ENCODE peak calls at places on chromosomes 2 and 18, in ten cellular contexts. U is mesothelial cell of epicardium; J is stimulated activated CD4-positive, alpha-beta T cell treated with anti-CD3 and anti-CD28 coated beads, Interleukin-4, amount 100 ng/mL, for 48 hours; M is globus pallidus; H is D341Med; T is GM23248; V is ELR; S is amniotic stem cell; W is fibroblast of lung; E is type B pancreatic cell. G is an unnamed sample.

GRCh38 chr2:136874258-136874657 is 108.9 kb downstream of the THSD7B start:
- DNase-seq in U (no peak), J (no peak), M (peak), H (peak), T (peak), V (no peak), S (no peak), W (no peak), E (no peak), G (no peak)

GRCh38 chr2:227890495-227891079 is 19.2 kb downstream of the DAW1 start:
- DNase-seq in U (no peak), J (no peak), M (peak), H (no peak), T (peak), V (peak), S (peak), W (peak), E (no peak), G (no peak)

GRCh38 chr2:75920721-75921551 is 210.2 kb upstream of the GCFC2 start:
- DNase-seq in U (no peak), J (no peak), M (peak), H (no peak), T (no peak), V (no peak), S (no peak), W (no peak), E (no peak), G (no peak)

GRCh38 chr18:48777026-48777736 is 173.6 kb downstream of the SMAD7 start:
- DNase-seq in U (peak), J (peak), M (peak), H (peak), T (peak), V (peak), S (no peak), W (peak), E (no peak), G (no peak)

GRCh38 chr18:53457068-53457467 is 767.4 kb downstream of the MBD2 start:
- DNase-seq in U (no peak), J (no peak), M (no peak), H (no peak), T (no peak), V (no peak), S (peak), W (no peak), E (no peak), G (no peak)

GRCh38 chr2:118849226-118850170 is 2.0 kb upstream of the EN1 start:
- DNase-seq in U (no peak), J (no peak), M (no peak), H (no peak), T (no peak), V (no peak), S (no peak), W (no peak), E (no peak), G (no peak)

GRCh38 chr2:26582890-26583289 is 58.3 kb downstream of the CIB4 start:
- DNase-seq in U (no peak), J (no peak), M (no peak), H (no peak), T (no peak), V (no peak), S (no peak), W (no peak), E (peak), G (peak)

GRCh38 chr2:217622664-217623063 is 380.1 kb downstream of the TNS1 start:
- DNase-seq in U (no peak), J (no peak), M (peak), H (no peak), T (no peak), V (no peak), S (no peak), W (no peak), E (no peak), G (no peak)

GRCh38 chr2:204533629-204534370 is 11.5 kb upstream of the PARD3B start:
- DNase-seq in U (no peak), J (no peak), M (no peak), H (no peak), T (peak), V (peak), S (no peak), W (peak), E (no peak), G (no peak)

GRCh38 chr2:224479826-224480225 is 77.9 kb upstream of the FAM124B start:
- DNase-seq in U (no peak), J (no peak), M (no peak), H (no peak), T (no peak), V (no peak), S (no peak), W (no peak), E (no peak), G (no peak)

GRCh38 chr18:77067315-77068061 is 65.1 kb downstream of the MBP start:
- DNase-seq in U (no peak), J (peak), M (no peak), H (no peak), T (peak), V (peak), S (peak), W (peak), E (no peak), G (peak)